ENCODE peak calls at places on chromosomes 6 and 20, in seven cellular contexts. One of them, this sample, is unnamed.

GRCh38 chr20:2006452-2007381 is 12.9 kb upstream of the PDYN start:
- DNase-seq in aorta: no peak
- DNase-seq in NT2/D1: no peak
- DNase-seq in mesendoderm: peak; percentile 50
- DNase-seq in cardiac muscle cell: peak; percentile 79
- DNase-seq in heart left ventricle: no peak
- DNase-seq in ovary: no peak
- DNase-seq in this sample: peak; percentile 60

GRCh38 chr6:447381-448165 is 56.0 kb downstream of the IRF4 start:
- DNase-seq in aorta: no peak
- DNase-seq in ovary: no peak
- DNase-seq in mesendoderm: no peak
- DNase-seq in heart left ventricle: no peak
- DNase-seq in NT2/D1: no peak
- DNase-seq in cardiac muscle cell: no peak
- DNase-seq in this sample: no peak

GRCh38 chr20:32125511-32125910 is 16.0 kb downstream of the TM9SF4 start:
- DNase-seq in aorta: no peak
- DNase-seq in ovary: no peak
- DNase-seq in heart left ventricle: no peak
- DNase-seq in NT2/D1: no peak
- DNase-seq in mesendoderm: no peak
- DNase-seq in cardiac muscle cell: no peak
- DNase-seq in this sample: no peak

GRCh38 chr6:160139420-160139851 is 17.8 kb downstream of the SLC22A1 start:
- DNase-seq in mesendoderm: peak; percentile 75
- DNase-seq in NT2/D1: no peak
- DNase-seq in heart left ventricle: no peak
- DNase-seq in ovary: peak; percentile 53
- DNase-seq in aorta: no peak
- DNase-seq in cardiac muscle cell: peak; percentile 85
- DNase-seq in this sample: no peak

GRCh38 chr6:155050311-155050710 is 55.2 kb downstream of the TIAM2 start:
- DNase-seq in cardiac muscle cell: no peak
- DNase-seq in heart left ventricle: no peak
- DNase-seq in NT2/D1: no peak
- DNase-seq in mesendoderm: no peak
- DNase-seq in aorta: no peak
- DNase-seq in ovary: no peak
- DNase-seq in this sample: no peak

GRCh38 chr20:48025661-48026060 is 240.4 kb upstream of the SULF2 start:
- DNase-seq in NT2/D1: no peak
- DNase-seq in heart left ventricle: no peak
- DNase-seq in ovary: no peak
- DNase-seq in mesendoderm: no peak
- DNase-seq in aorta: no peak
- DNase-seq in cardiac muscle cell: peak; percentile 67
- DNase-seq in this sample: no peak

GRCh38 chr6:62362097-62362496 is 76.1 kb upstream of the KHDRBS2 start:
- DNase-seq in ovary: no peak
- DNase-seq in aorta: no peak
- DNase-seq in cardiac muscle cell: no peak
- DNase-seq in NT2/D1: no peak
- DNase-seq in heart left ventricle: no peak
- DNase-seq in mesendoderm: no peak
- DNase-seq in this sample: no peak

GRCh38 chr6:23455754-23456153 is 670.3 kb upstream of the NRSN1 start:
- DNase-seq in aorta: no peak
- DNase-seq in cardiac muscle cell: no peak
- DNase-seq in NT2/D1: no peak
- DNase-seq in ovary: no peak
- DNase-seq in mesendoderm: no peak
- DNase-seq in heart left ventricle: no peak
- DNase-seq in this sample: no peak

GRCh38 chr6:28816909-28817807 is 106.6 kb downstream of the TRIM27 start:
- DNase-seq in cardiac muscle cell: peak; percentile 56
- DNase-seq in mesendoderm: peak; percentile 86
- DNase-seq in heart left ventricle: no peak
- DNase-seq in aorta: no peak
- DNase-seq in ovary: no peak
- DNase-seq in NT2/D1: no peak
- DNase-seq in this sample: peak; percentile 88

GRCh38 chr20:38645318-38645717 is 43.7 kb downstream of the ARHGAP40 start:
- DNase-seq in NT2/D1: no peak
- DNase-seq in aorta: no peak
- DNase-seq in ovary: no peak
- DNase-seq in cardiac muscle cell: no peak
- DNase-seq in mesendoderm: no peak
- DNase-seq in heart left ventricle: no peak
- DNase-seq in this sample: no peak

GRCh38 chr6:29760328-29760727 is 37.1 kb downstream of the HLA-F start:
- DNase-seq in ovary: no peak
- DNase-seq in cardiac muscle cell: no peak
- DNase-seq in NT2/D1: no peak
- DNase-seq in aorta: no peak
- DNase-seq in heart left ventricle: no peak
- DNase-seq in mesendoderm: peak; percentile 47
- DNase-seq in this sample: no peak

GRCh38 chr20:21513881-21514540 is at the start of gene NKX2-2:
- DNase-seq in mesendoderm: peak; percentile 89
- DNase-seq in ovary: no peak
- DNase-seq in heart left ventricle: no peak
- DNase-seq in aorta: peak; percentile 43
- DNase-seq in NT2/D1: no peak
- DNase-seq in cardiac muscle cell: no peak
- DNase-seq in this sample: peak; percentile 77
- H3K4me3 ChIP-seq in mesendoderm: no peak within 1 kb of the TSS
- H3K4me3 ChIP-seq in ovary: peak within 1 kb of the TSS; percentile 9
- H3K4me3 ChIP-seq in heart left ventricle: peak within 1 kb of the TSS; percentile 24
- H3K4me3 ChIP-seq in aorta: peak within 1 kb of the TSS; percentile 33
- H3K4me3 ChIP-seq in NT2/D1: peak within 1 kb of the TSS; percentile 15
- H3K4me3 ChIP-seq in cardiac muscle cell: no peak within 1 kb of the TSS
- H3K4me3 ChIP-seq in this sample: peak within 1 kb of the TSS; percentile 61

GRCh38 chr6:50842446-50842845 is 23.8 kb downstream of the TFAP2B start:
- DNase-seq in ovary: no peak
- DNase-seq in aorta: no peak
- DNase-seq in NT2/D1: no peak
- DNase-seq in mesendoderm: peak; percentile 68
- DNase-seq in cardiac muscle cell: no peak
- DNase-seq in heart left ventricle: no peak
- DNase-seq in this sample: no peak

GRCh38 chr6:50846109-50846859 is 27.6 kb downstream of the TFAP2B start:
- DNase-seq in aorta: no peak
- DNase-seq in heart left ventricle: no peak
- DNase-seq in ovary: no peak
- DNase-seq in cardiac muscle cell: no peak
- DNase-seq in NT2/D1: no peak
- DNase-seq in mesendoderm: peak; percentile 72
- DNase-seq in this sample: no peak

GRCh38 chr6:50845499-50846108 is 26.9 kb downstream of the TFAP2B start:
- DNase-seq in heart left ventricle: no peak
- DNase-seq in NT2/D1: no peak
- DNase-seq in cardiac muscle cell: no peak
- DNase-seq in ovary: no peak
- DNase-seq in mesendoderm: peak; percentile 74
- DNase-seq in aorta: no peak
- DNase-seq in this sample: no peak

GRCh38 chr6:50842861-50843384 is 24.3 kb downstream of the TFAP2B start:
- DNase-seq in cardiac muscle cell: no peak
- DNase-seq in heart left ventricle: no peak
- DNase-seq in mesendoderm: no peak
- DNase-seq in aorta: no peak
- DNase-seq in NT2/D1: no peak
- DNase-seq in ovary: no peak
- DNase-seq in this sample: no peak

DNA sequence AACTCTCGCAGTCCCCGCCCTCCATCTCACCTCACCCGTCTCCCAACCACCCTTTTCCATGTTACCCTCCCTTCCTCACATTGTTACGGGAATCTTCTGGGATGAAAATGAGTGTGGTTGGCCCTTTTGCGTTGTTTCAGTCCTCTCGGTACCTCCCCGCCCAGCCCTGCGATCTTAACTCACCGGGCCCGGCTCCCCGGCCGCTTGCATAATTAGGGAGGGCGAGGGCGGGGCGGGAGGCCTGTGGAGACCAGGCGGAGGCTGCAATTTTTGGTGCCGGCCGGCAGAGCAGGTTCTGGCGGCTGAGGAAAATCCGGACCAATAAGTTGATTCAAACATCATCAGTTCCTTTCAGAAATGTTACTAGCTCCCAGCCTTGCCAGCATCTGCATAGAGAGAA is 25.2 kb downstream of the TFAP2B start:
- DNase-seq in aorta: no peak
- DNase-seq in cardiac muscle cell: no peak
- DNase-seq in mesendoderm: peak; percentile 89
- DNase-seq in heart left ventricle: no peak
- DNase-seq in ovary: no peak
- DNase-seq in NT2/D1: no peak
- DNase-seq in this sample: no peak
- H3K27me3 ChIP-seq in aorta: peaks cover 2% of the 10 kb centered on the region
- H3K27me3 ChIP-seq in cardiac muscle cell: peaks cover 100% of the 10 kb centered on the region
- H3K27me3 ChIP-seq in mesendoderm: peaks cover 56% of the 10 kb centered on the region
- H3K27me3 ChIP-seq in heart left ventricle: peaks cover 58% of the 10 kb centered on the region
- H3K27me3 ChIP-seq in ovary: no peaks in the 10 kb centered on the region
- H3K27me3 ChIP-seq in NT2/D1: peaks cover 84% of the 10 kb centered on the region
- H3K27me3 ChIP-seq in this sample: peaks cover 52% of the 10 kb centered on the region

GRCh38 chr6:50818673-50819072 is at the start of gene TFAP2B:
- DNase-seq in NT2/D1: no peak
- DNase-seq in aorta: no peak
- DNase-seq in mesendoderm: no peak
- DNase-seq in cardiac muscle cell: no peak
- DNase-seq in ovary: no peak
- DNase-seq in heart left ventricle: no peak
- DNase-seq in this sample: no peak
- H3K4me3 ChIP-seq in NT2/D1: peak within 1 kb of the TSS; percentile 4
- H3K4me3 ChIP-seq in aorta: peak within 1 kb of the TSS; percentile 33
- H3K4me3 ChIP-seq in mesendoderm: no peak within 1 kb of the TSS
- H3K4me3 ChIP-seq in cardiac muscle cell: no peak within 1 kb of the TSS
- H3K4me3 ChIP-seq in ovary: no peak within 1 kb of the TSS
- H3K4me3 ChIP-seq in heart left ventricle: no peak within 1 kb of the TSS
- H3K4me3 ChIP-seq in this sample: no peak within 1 kb of the TSS

GRCh38 chr6:13523826-13524622 is 36.6 kb upstream of the GFOD1 start:
- DNase-seq in mesendoderm: no peak
- DNase-seq in aorta: no peak
- DNase-seq in cardiac muscle cell: no peak
- DNase-seq in ovary: no peak
- DNase-seq in heart left ventricle: no peak
- DNase-seq in NT2/D1: no peak
- DNase-seq in this sample: no peak

GRCh38 chr6:13522639-13523038 is 35.2 kb upstream of the GFOD1 start:
- DNase-seq in aorta: no peak
- DNase-seq in cardiac muscle cell: peak; percentile 65
- DNase-seq in NT2/D1: no peak
- DNase-seq in mesendoderm: no peak
- DNase-seq in heart left ventricle: no peak
- DNase-seq in ovary: no peak
- DNase-seq in this sample: no peak

GRCh38 chr6:13524801-13525508 is 37.6 kb upstream of the GFOD1 start:
- DNase-seq in mesendoderm: no peak
- DNase-seq in NT2/D1: no peak
- DNase-seq in aorta: no peak
- DNase-seq in heart left ventricle: no peak
- DNase-seq in cardiac muscle cell: no peak
- DNase-seq in ovary: no peak
- DNase-seq in this sample: no peak

GRCh38 chr6:13517116-13517515 is 29.7 kb upstream of the GFOD1 start:
- DNase-seq in mesendoderm: no peak
- DNase-seq in aorta: no peak
- DNase-seq in NT2/D1: no peak
- DNase-seq in cardiac muscle cell: peak; percentile 15
- DNase-seq in ovary: no peak
- DNase-seq in heart left ventricle: no peak
- DNase-seq in this sample: no peak

GRCh38 chr6:13519839-13520238 is 32.4 kb upstream of the GFOD1 start:
- DNase-seq in aorta: no peak
- DNase-seq in cardiac muscle cell: no peak
- DNase-seq in ovary: no peak
- DNase-seq in mesendoderm: no peak
- DNase-seq in NT2/D1: no peak
- DNase-seq in heart left ventricle: no peak
- DNase-seq in this sample: no peak
- H3K27me3 ChIP-seq in aorta: no peaks in the 10 kb centered on the region
- H3K27me3 ChIP-seq in cardiac muscle cell: no peaks in the 10 kb centered on the region
- H3K27me3 ChIP-seq in ovary: no peaks in the 10 kb centered on the region
- H3K27me3 ChIP-seq in mesendoderm: no peaks in the 10 kb centered on the region
- H3K27me3 ChIP-seq in NT2/D1: no peaks in the 10 kb centered on the region
- H3K27me3 ChIP-seq in heart left ventricle: no peaks in the 10 kb centered on the region
- H3K27me3 ChIP-seq in this sample: no peaks in the 10 kb centered on the region

DNA sequence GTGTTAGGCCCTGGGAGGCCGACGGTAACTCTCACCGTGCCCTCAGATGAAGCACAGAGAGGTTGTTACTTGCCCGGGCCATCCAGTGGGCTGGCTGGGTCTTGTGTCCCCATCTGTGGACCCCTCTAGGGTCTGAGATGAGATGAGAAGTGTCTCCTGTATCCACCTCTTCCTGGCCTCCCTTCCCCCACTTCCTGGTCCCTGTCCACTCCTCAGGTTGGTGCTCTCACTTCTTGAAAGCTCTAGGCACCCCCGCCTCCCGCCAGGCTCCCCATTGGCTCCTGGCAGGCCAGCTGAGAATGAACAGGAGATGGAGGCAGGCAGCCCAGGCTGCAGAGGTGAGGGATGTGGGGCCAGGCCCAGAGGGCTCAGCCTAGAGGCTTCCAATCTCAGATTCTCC is 1.5 kb downstream of the MMP24OS start:
- DNase-seq in mesendoderm: no peak
- DNase-seq in ovary: no peak
- DNase-seq in NT2/D1: no peak
- DNase-seq in aorta: no peak
- DNase-seq in cardiac muscle cell: no peak
- DNase-seq in heart left ventricle: no peak
- DNase-seq in this sample: no peak
- H3K4me3 ChIP-seq in mesendoderm: no peak overlapping the region
- H3K4me3 ChIP-seq in ovary: no peak overlapping the region
- H3K4me3 ChIP-seq in NT2/D1: peak overlapping the region; percentile 67
- H3K4me3 ChIP-seq in aorta: no peak overlapping the region
- H3K4me3 ChIP-seq in cardiac muscle cell: peak overlapping the region; percentile 70
- H3K4me3 ChIP-seq in heart left ventricle: no peak overlapping the region
- H3K4me3 ChIP-seq in this sample: peak overlapping the region; percentile 71

This sample was measured in HAP-1.